ENCODE peak calls at places on chromosomes 3 and 15, in nine cellular contexts. K, Z, L, F, E, H, X, S and O are unnamed samples.

GRCh38 chr3:103991461-103992115 is 1375.1 kb upstream of the ALCAM start:
- DNase-seq in K (no peak), Z (no peak), L (no peak), F (peak; percentile 3), E (no peak), H (peak; percentile 10), X (peak; percentile 43), S (no peak), O (no peak)

GRCh38 chr15:38050529-38050928 is 116.1 kb downstream of the TMCO5A start:
- DNase-seq in K (no peak), Z (no peak), L (no peak), F (no peak), E (no peak), H (no peak), X (no peak), S (no peak), O (no peak)

GRCh38 chr3:179811321-179812095 is 158.7 kb downstream of the USP13 start:
- DNase-seq in K (peak; percentile 70), Z (peak; percentile 19), L (peak; percentile 57), F (peak; percentile 57), E (no peak), H (peak; percentile 50), X (peak; percentile 89), S (no peak), O (peak; percentile 63)

GRCh38 chr15:82944840-82945239 is 7.7 kb downstream of the HOMER2 start:
- DNase-seq in K (no peak), Z (no peak), L (no peak), F (no peak), E (no peak), H (no peak), X (no peak), S (no peak), O (no peak)

GRCh38 chr3:131711114-131711786 is 208.5 kb upstream of the MRPL3 start:
- DNase-seq in K (no peak), Z (no peak), L (no peak), F (no peak), E (no peak), H (no peak), X (no peak), S (no peak), O (no peak)

GRCh38 chr3:24683511-24684384 is 189.1 kb upstream of the THRB start:
- DNase-seq in K (peak; percentile 1), Z (peak; percentile 2), L (peak; percentile 4), F (peak; percentile 26), E (no peak), H (peak; percentile 47), X (peak; percentile 61), S (no peak), O (no peak)

GRCh38 chr3:48405343-48405881 is 24.5 kb downstream of the PLXNB1 start:
- DNase-seq in K (no peak), Z (no peak), L (no peak), F (no peak), E (no peak), H (no peak), X (no peak), S (no peak), O (peak; percentile 16)

GRCh38 chr3:111768571-111769100 is 90.4 kb upstream of the PHLDB2 start:
- DNase-seq in K (no peak), Z (no peak), L (no peak), F (no peak), E (no peak), H (no peak), X (peak; percentile 96), S (no peak), O (no peak)

GRCh38 chr15:42079401-42079908 is 14.9 kb downstream of the PLA2G4D start:
- DNase-seq in K (no peak), Z (no peak), L (no peak), F (no peak), E (no peak), H (no peak), X (no peak), S (no peak), O (no peak)

GRCh38 chr15:59424626-59425025 is 13.4 kb upstream of the FAM81A start:
- DNase-seq in K (no peak), Z (no peak), L (no peak), F (no peak), E (no peak), H (no peak), X (no peak), S (no peak), O (no peak)

GRCh38 chr15:96462768-96463167 is 132.3 kb downstream of the NR2F2 start:
- DNase-seq in K (no peak), Z (no peak), L (no peak), F (no peak), E (no peak), H (no peak), X (no peak), S (no peak), O (no peak)